ENCODE peak calls at places on chromosomes 11 and 22, in six cellular contexts. One of them, this sample, is unnamed. For H3K9me3, the result is how much of the 10 kb centered on the place peaks cover.

GRCh38 chr11:12017243-12017678 is 8.8 kb upstream of the DKK3 start:
- DNase-seq in HepG2: no peak
- DNase-seq in HCT116: no peak
- DNase-seq in K562: no peak
- DNase-seq in GM12878: no peak
- DNase-seq in SK-N-SH: no peak
- DNase-seq in this sample: no peak

GRCh38 chr11:118042791-118043190 is 34.1 kb upstream of the TMPRSS4 start:
- DNase-seq in HepG2: no peak
- DNase-seq in HCT116: no peak
- DNase-seq in K562: no peak
- DNase-seq in GM12878: no peak
- DNase-seq in SK-N-SH: no peak
- DNase-seq in this sample: no peak

GRCh38 chr11:106077609-106078517 is at the start of gene AASDHPPT:
- DNase-seq in HepG2: peak
- DNase-seq in HCT116: peak
- DNase-seq in K562: peak
- DNase-seq in GM12878: no peak
- DNase-seq in SK-N-SH: peak
- DNase-seq in this sample: peak

GRCh38 chr11:93908689-93909088 is 58.3 kb upstream of the VSTM5 start:
- DNase-seq in HepG2: no peak
- DNase-seq in HCT116: no peak
- DNase-seq in K562: no peak
- DNase-seq in GM12878: no peak
- DNase-seq in SK-N-SH: no peak
- DNase-seq in this sample: no peak

GRCh38 chr11:12534549-12534948 is 139.7 kb upstream of the TEAD1 start:
- DNase-seq in HepG2: no peak
- DNase-seq in HCT116: no peak
- DNase-seq in K562: no peak
- DNase-seq in GM12878: no peak
- DNase-seq in SK-N-SH: no peak
- DNase-seq in this sample: no peak

GRCh38 chr11:9664276-9665171 is 647 bp downstream of the SWAP70 start:
- DNase-seq in HepG2: peak
- DNase-seq in HCT116: no peak
- DNase-seq in K562: peak
- DNase-seq in GM12878: no peak
- DNase-seq in SK-N-SH: no peak
- DNase-seq in this sample: peak

GRCh38 chr11:47724041-47724729 is 9.0 kb upstream of the AGBL2 start:
- DNase-seq in HepG2: peak
- DNase-seq in HCT116: no peak
- DNase-seq in K562: no peak
- DNase-seq in GM12878: no peak
- DNase-seq in SK-N-SH: no peak
- DNase-seq in this sample: no peak

GRCh38 chr11:64875369-64876225 is 2.8 kb downstream of the EHD1 start:
- DNase-seq in HepG2: no peak
- DNase-seq in HCT116: no peak
- DNase-seq in K562: no peak
- DNase-seq in GM12878: no peak
- DNase-seq in SK-N-SH: no peak
- DNase-seq in this sample: no peak

GRCh38 chr11:115623021-115623451 is 118.8 kb upstream of the CADM1 start:
- DNase-seq in HepG2: peak
- DNase-seq in HCT116: no peak
- DNase-seq in K562: no peak
- DNase-seq in GM12878: no peak
- DNase-seq in SK-N-SH: no peak
- DNase-seq in this sample: peak

GRCh38 chr11:117181586-117182550 is 3.3 kb downstream of the SIDT2 start:
- DNase-seq in HepG2: no peak
- DNase-seq in HCT116: no peak
- DNase-seq in K562: no peak
- DNase-seq in GM12878: no peak
- DNase-seq in SK-N-SH: no peak
- DNase-seq in this sample: no peak

GRCh38 chr22:38924197-38924952 is 33.0 kb upstream of the APOBEC3A start:
- DNase-seq in HepG2: peak
- DNase-seq in HCT116: peak
- DNase-seq in K562: no peak
- DNase-seq in GM12878: no peak
- DNase-seq in SK-N-SH: no peak
- DNase-seq in this sample: peak

GRCh38 chr11:92865352-92865751 is 104.1 kb upstream of the MTNR1B start:
- DNase-seq in HepG2: no peak
- DNase-seq in HCT116: no peak
- DNase-seq in K562: no peak
- DNase-seq in GM12878: no peak
- DNase-seq in SK-N-SH: no peak
- DNase-seq in this sample: no peak

DNA sequence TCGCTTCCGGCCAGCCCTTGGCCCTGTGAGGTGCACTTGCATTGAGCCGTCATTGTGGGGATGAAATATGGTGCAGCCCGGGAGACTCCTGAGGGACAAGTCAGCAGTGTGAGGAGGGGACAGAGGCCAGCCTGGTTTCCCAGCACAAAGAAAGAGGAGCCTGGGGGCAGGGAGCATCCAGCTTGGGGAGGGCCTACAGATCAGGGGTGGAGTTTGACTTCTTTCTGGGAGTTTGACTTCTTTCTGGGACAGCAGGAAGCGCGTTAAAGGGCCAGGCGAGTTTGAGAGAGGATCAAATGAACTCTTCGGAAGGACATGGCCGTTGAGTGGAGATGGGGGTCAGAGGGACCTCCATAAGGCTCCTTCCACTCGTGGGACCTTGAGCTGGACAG is 91.9 kb downstream of the LRRC32 start:
- DNase-seq in HepG2: no peak
- DNase-seq in HCT116: no peak
- DNase-seq in K562: no peak
- DNase-seq in GM12878: no peak
- DNase-seq in SK-N-SH: peak
- DNase-seq in this sample: no peak
- TF ChIP-seq REST in HepG2: no peak
- TF ChIP-seq REST in HCT116: no peak
- TF ChIP-seq REST in K562: no peak
- TF ChIP-seq REST in GM12878: no peak
- TF ChIP-seq REST in SK-N-SH: no peak
- TF ChIP-seq REST in this sample: no peak

GRCh38 chr11:83957038-83957900 is 671.1 kb upstream of the CCDC90B start:
- DNase-seq in HepG2: no peak
- DNase-seq in HCT116: no peak
- DNase-seq in K562: no peak
- DNase-seq in GM12878: no peak
- DNase-seq in SK-N-SH: no peak
- DNase-seq in this sample: no peak
- TF ChIP-seq SIN3A in HepG2: no peak
- TF ChIP-seq SIN3A in HCT116: no peak
- TF ChIP-seq SIN3A in K562: no peak
- TF ChIP-seq SIN3A in GM12878: no peak
- TF ChIP-seq SIN3A in SK-N-SH: no peak
- TF ChIP-seq SIN3A in this sample: no peak

GRCh38 chr22:48974443-48975251 is 853.0 kb downstream of the BRD1 start:
- DNase-seq in HepG2: no peak
- DNase-seq in HCT116: no peak
- DNase-seq in K562: no peak
- DNase-seq in GM12878: no peak
- DNase-seq in SK-N-SH: no peak
- DNase-seq in this sample: no peak
- H3K9me3 ChIP-seq in HepG2: under half
- H3K9me3 ChIP-seq in HCT116: under half
- H3K9me3 ChIP-seq in K562: under half
- H3K9me3 ChIP-seq in GM12878: under half
- H3K9me3 ChIP-seq in SK-N-SH: under half
- H3K9me3 ChIP-seq in this sample: under half

GRCh38 chr22:46007003-46007847 is 30.3 kb upstream of the WNT7B start:
- DNase-seq in HepG2: no peak
- DNase-seq in HCT116: peak
- DNase-seq in K562: no peak
- DNase-seq in GM12878: no peak
- DNase-seq in SK-N-SH: peak
- DNase-seq in this sample: no peak
- TF ChIP-seq REST in HepG2: no peak
- TF ChIP-seq REST in HCT116: no peak
- TF ChIP-seq REST in K562: no peak
- TF ChIP-seq REST in GM12878: no peak
- TF ChIP-seq REST in SK-N-SH: no peak
- TF ChIP-seq REST in this sample: no peak

DNA sequence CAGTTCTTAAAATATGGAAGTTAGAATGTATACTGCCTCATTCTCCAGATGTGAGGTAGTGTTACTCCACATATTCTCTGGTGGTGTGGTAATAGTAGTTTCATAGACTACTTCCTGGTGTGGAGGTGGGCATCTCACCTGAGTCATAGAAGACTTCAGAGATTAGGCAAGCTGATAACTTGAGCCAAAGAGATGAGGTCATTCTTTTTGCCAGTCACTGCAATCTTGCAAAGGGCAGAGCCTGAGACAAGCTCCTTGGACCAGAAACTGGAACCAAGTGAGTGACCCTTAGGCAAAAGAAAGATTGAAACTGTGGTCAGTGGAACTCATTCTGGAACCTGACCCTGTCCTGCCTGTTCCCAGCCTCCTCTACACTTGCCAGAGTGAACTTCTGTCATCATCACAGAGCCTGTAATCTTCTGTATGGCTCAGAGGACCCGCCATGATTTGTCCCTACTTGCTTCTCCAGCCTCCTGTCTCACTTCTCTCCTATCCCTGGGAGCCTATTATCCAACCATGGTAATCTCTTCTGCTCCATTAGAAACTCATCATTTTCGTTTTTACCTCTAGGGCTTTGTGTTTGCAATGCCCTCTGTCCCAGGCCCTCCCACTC is 10.6 kb upstream of the CCDC83 start:
- DNase-seq in HepG2: no peak
- DNase-seq in HCT116: peak
- DNase-seq in K562: no peak
- DNase-seq in GM12878: no peak
- DNase-seq in SK-N-SH: no peak
- DNase-seq in this sample: no peak
- TF ChIP-seq SIN3A in HepG2: no peak
- TF ChIP-seq SIN3A in HCT116: peak
- TF ChIP-seq SIN3A in K562: no peak
- TF ChIP-seq SIN3A in GM12878: no peak
- TF ChIP-seq SIN3A in SK-N-SH: no peak
- TF ChIP-seq SIN3A in this sample: no peak